ENCODE peak calls at places on chromosomes 12 and 14, in eight cellular contexts. L, N, B, Q, O, S, H and V are unnamed samples.

GRCh38 chr14:50943261-50943942 is 881 bp downstream of the PYGL start:
- DNase-seq in O (peak), N (peak), B (no peak), L (no peak), S (peak), Q (peak), H (no peak), V (peak)

GRCh38 chr14:62077676-62078261 is 315.5 kb downstream of the SNAPC1 start:
- DNase-seq in O (no peak), S (no peak), L (no peak), Q (no peak), H (no peak), B (no peak), N (no peak), V (no peak)

GRCh38 chr14:56195727-56196126 is 77.5 kb downstream of the PELI2 start:
- DNase-seq in O (peak), L (peak), Q (no peak), N (no peak), S (peak), B (no peak), H (no peak), V (no peak)

GRCh38 chr12:3537916-3538690 is 47.1 kb downstream of the PRMT8 start:
- DNase-seq in O (no peak), H (no peak), S (no peak), Q (no peak), L (no peak), N (no peak), B (no peak), V (no peak)

GRCh38 chr14:75711796-75712211 is 50.8 kb downstream of the TTLL5 start:
- DNase-seq in B (no peak), L (no peak), O (peak), S (no peak), Q (peak), H (peak), N (peak), V (peak)

GRCh38 chr14:33564774-33565630 is 385.9 kb downstream of the EGLN3 start:
- DNase-seq in S (peak), N (no peak), O (peak), B (no peak), L (no peak), Q (no peak), H (no peak), V (peak)

GRCh38 chr12:49703647-49704137 is 3.5 kb downstream of the FMNL3 start:
- DNase-seq in O (peak), B (peak), S (peak), N (no peak), H (no peak), Q (no peak), L (no peak), V (peak)

GRCh38 chr14:65847065-65847847 is 434.7 kb downstream of the FUT8 start:
- DNase-seq in Q (no peak), O (no peak), B (no peak), N (no peak), S (peak), H (no peak), L (no peak), V (no peak)